ENCODE peak calls at places on chromosome 6, in seven cellular contexts. A, C, S, N, Y, K and U are unnamed samples.

GRCh38 chr6:121437861-121438651 is 2.6 kb downstream of the GJA1 start:
- DNase-seq in A (no peak), C (no peak), S (no peak), N (no peak), Y (no peak), K (peak), U (peak)

GRCh38 chr6:136791296-136792065 is 796 bp downstream of the MAP3K5 start:
- DNase-seq in A (peak), C (peak), S (peak), N (peak), Y (peak), K (peak), U (peak)

GRCh38 chr6:27157461-27158315 is 89.8 kb upstream of the PRSS16 start:
- DNase-seq in A (peak), C (peak), S (peak), N (peak), Y (peak), K (peak), U (peak)

GRCh38 chr6:53347250-53347920 is 1.4 kb downstream of the ELOVL5 start:
- DNase-seq in A (no peak), C (no peak), S (peak), N (no peak), Y (no peak), K (peak), U (peak)

GRCh38 chr6:105678516-105678915 is 275.6 kb upstream of the PREP start:
- DNase-seq in A (no peak), C (no peak), S (no peak), N (no peak), Y (no peak), K (peak), U (peak)

GRCh38 chr6:170290306-170291128 is at the start of gene DLL1:
- DNase-seq in A (peak), C (peak), S (peak), N (no peak), Y (no peak), K (peak), U (no peak)

GRCh38 chr6:23775127-23775526 is 350.9 kb upstream of the NRSN1 start:
- DNase-seq in A (no peak), C (no peak), S (no peak), N (no peak), Y (no peak), K (no peak), U (no peak)

GRCh38 chr6:11384531-11385309 is 152.3 kb upstream of the NEDD9 start:
- DNase-seq in A (no peak), C (no peak), S (no peak), N (no peak), Y (no peak), K (peak), U (no peak)